ENCODE peak calls at places on chromosomes 6 and 20, in seven cellular contexts. One of them, this sample, is unnamed.

GRCh38 chr20:50673146-50673830 is 18.1 kb downstream of the RIPOR3 start:
- DNase-seq in MCF 10A: no peak
- DNase-seq in right lobe of liver: no peak
- DNase-seq in BJ: no peak
- DNase-seq in mucosa of descending colon: peak; percentile 40
- DNase-seq in GM20000: no peak
- DNase-seq in tibial nerve: no peak
- DNase-seq in this sample: no peak

GRCh38 chr20:45456632-45457031 is 12.9 kb upstream of the WFDC2 start:
- DNase-seq in MCF 10A: peak; percentile 49
- DNase-seq in right lobe of liver: no peak
- DNase-seq in BJ: no peak
- DNase-seq in mucosa of descending colon: peak; percentile 72
- DNase-seq in GM20000: peak; percentile 43
- DNase-seq in tibial nerve: no peak
- DNase-seq in this sample: no peak

GRCh38 chr6:33450434-33450833 is 3.9 kb upstream of the ZBTB9 start:
- DNase-seq in MCF 10A: no peak
- DNase-seq in right lobe of liver: no peak
- DNase-seq in BJ: no peak
- DNase-seq in mucosa of descending colon: no peak
- DNase-seq in GM20000: no peak
- DNase-seq in tibial nerve: no peak
- DNase-seq in this sample: no peak

GRCh38 chr6:80348263-80348662 is 241.8 kb downstream of the BCKDHB start:
- DNase-seq in MCF 10A: peak; percentile 44
- DNase-seq in right lobe of liver: no peak
- DNase-seq in BJ: no peak
- DNase-seq in mucosa of descending colon: no peak
- DNase-seq in GM20000: no peak
- DNase-seq in tibial nerve: no peak
- DNase-seq in this sample: no peak

GRCh38 chr6:80259113-80259512 is 152.6 kb downstream of the BCKDHB start:
- DNase-seq in MCF 10A: no peak
- DNase-seq in right lobe of liver: no peak
- DNase-seq in BJ: no peak
- DNase-seq in mucosa of descending colon: no peak
- DNase-seq in GM20000: no peak
- DNase-seq in tibial nerve: no peak
- DNase-seq in this sample: no peak

GRCh38 chr6:158783851-158784250 is 35.3 kb downstream of the EZR start:
- DNase-seq in MCF 10A: no peak
- DNase-seq in right lobe of liver: no peak
- DNase-seq in BJ: no peak
- DNase-seq in mucosa of descending colon: no peak
- DNase-seq in GM20000: no peak
- DNase-seq in tibial nerve: no peak
- DNase-seq in this sample: no peak

GRCh38 chr20:45300961-45301360 is 5.7 kb upstream of the RBPJL start:
- DNase-seq in MCF 10A: peak; percentile 42
- DNase-seq in right lobe of liver: no peak
- DNase-seq in BJ: no peak
- DNase-seq in mucosa of descending colon: no peak
- DNase-seq in GM20000: peak; percentile 68
- DNase-seq in tibial nerve: no peak
- DNase-seq in this sample: peak; percentile 71

GRCh38 chr6:4967301-4968030 is 36.4 kb downstream of the RPP40 start:
- DNase-seq in MCF 10A: no peak
- DNase-seq in right lobe of liver: no peak
- DNase-seq in BJ: no peak
- DNase-seq in mucosa of descending colon: no peak
- DNase-seq in GM20000: no peak
- DNase-seq in tibial nerve: no peak
- DNase-seq in this sample: no peak

GRCh38 chr6:38067263-38067980 is 247.9 kb downstream of the ZFAND3 start:
- DNase-seq in MCF 10A: no peak
- DNase-seq in right lobe of liver: no peak
- DNase-seq in BJ: no peak
- DNase-seq in mucosa of descending colon: no peak
- DNase-seq in GM20000: no peak
- DNase-seq in tibial nerve: no peak
- DNase-seq in this sample: no peak

GRCh38 chr6:124962617-124963415 is 579 bp downstream of the RNF217 start:
- DNase-seq in MCF 10A: peak; percentile 56
- DNase-seq in right lobe of liver: peak; percentile 73
- DNase-seq in BJ: no peak
- DNase-seq in mucosa of descending colon: peak; percentile 73
- DNase-seq in GM20000: peak; percentile 28
- DNase-seq in tibial nerve: no peak
- DNase-seq in this sample: peak; percentile 28

GRCh38 chr6:35439308-35439707 is 12.8 kb upstream of the FANCE start:
- DNase-seq in MCF 10A: no peak
- DNase-seq in right lobe of liver: no peak
- DNase-seq in BJ: no peak
- DNase-seq in mucosa of descending colon: no peak
- DNase-seq in GM20000: no peak
- DNase-seq in tibial nerve: no peak
- DNase-seq in this sample: no peak

GRCh38 chr20:62543470-62544302 is 67.9 kb upstream of the GATA5 start:
- DNase-seq in MCF 10A: no peak
- DNase-seq in right lobe of liver: no peak
- DNase-seq in BJ: no peak
- DNase-seq in mucosa of descending colon: no peak
- DNase-seq in GM20000: no peak
- DNase-seq in tibial nerve: no peak
- DNase-seq in this sample: no peak

GRCh38 chr6:38110407-38111025 is 291.0 kb downstream of the ZFAND3 start:
- DNase-seq in MCF 10A: no peak
- DNase-seq in right lobe of liver: no peak
- DNase-seq in BJ: no peak
- DNase-seq in mucosa of descending colon: no peak
- DNase-seq in GM20000: no peak
- DNase-seq in tibial nerve: no peak
- DNase-seq in this sample: no peak

GRCh38 chr6:87473419-87473903 is 687 bp downstream of the SLC35A1 start:
- DNase-seq in MCF 10A: peak; percentile 65
- DNase-seq in right lobe of liver: no peak
- DNase-seq in BJ: no peak
- DNase-seq in mucosa of descending colon: peak; percentile 43
- DNase-seq in GM20000: peak; percentile 30
- DNase-seq in tibial nerve: peak; percentile 25
- DNase-seq in this sample: peak; percentile 78

GRCh38 chr20:48949304-48950170 is 28.0 kb downstream of the ARFGEF2 start:
- DNase-seq in MCF 10A: no peak
- DNase-seq in right lobe of liver: no peak
- DNase-seq in BJ: no peak
- DNase-seq in mucosa of descending colon: peak; percentile 44
- DNase-seq in GM20000: no peak
- DNase-seq in tibial nerve: no peak
- DNase-seq in this sample: no peak
- TF ChIP-seq CTCF in MCF 10A: no peak
- TF ChIP-seq CTCF in right lobe of liver: no peak
- TF ChIP-seq CTCF in BJ: peak; percentile 14
- TF ChIP-seq CTCF in mucosa of descending colon: no peak
- TF ChIP-seq CTCF in GM20000: no peak
- TF ChIP-seq CTCF in tibial nerve: no peak
- TF ChIP-seq CTCF in this sample: no peak

GRCh38 chr6:44092312-44092884 is 34.9 kb downstream of the MRPL14 start:
- DNase-seq in MCF 10A: no peak
- DNase-seq in right lobe of liver: no peak
- DNase-seq in BJ: no peak
- DNase-seq in mucosa of descending colon: no peak
- DNase-seq in GM20000: no peak
- DNase-seq in tibial nerve: no peak
- DNase-seq in this sample: no peak
- TF ChIP-seq CTCF in MCF 10A: no peak
- TF ChIP-seq CTCF in right lobe of liver: no peak
- TF ChIP-seq CTCF in BJ: no peak
- TF ChIP-seq CTCF in mucosa of descending colon: no peak
- TF ChIP-seq CTCF in GM20000: no peak
- TF ChIP-seq CTCF in tibial nerve: no peak
- TF ChIP-seq CTCF in this sample: no peak

GRCh38 chr20:38004416-38004815 is 28.8 kb downstream of the TTI1 start:
- DNase-seq in MCF 10A: no peak
- DNase-seq in right lobe of liver: no peak
- DNase-seq in BJ: no peak
- DNase-seq in mucosa of descending colon: no peak
- DNase-seq in GM20000: no peak
- DNase-seq in tibial nerve: no peak
- DNase-seq in this sample: no peak

GRCh38 chr20:38005866-38006265 is 27.4 kb downstream of the TTI1 start:
- DNase-seq in MCF 10A: no peak
- DNase-seq in right lobe of liver: no peak
- DNase-seq in BJ: no peak
- DNase-seq in mucosa of descending colon: no peak
- DNase-seq in GM20000: no peak
- DNase-seq in tibial nerve: no peak
- DNase-seq in this sample: no peak

GRCh38 chr20:38008233-38008944 is 24.9 kb downstream of the TTI1 start:
- DNase-seq in MCF 10A: no peak
- DNase-seq in right lobe of liver: no peak
- DNase-seq in BJ: no peak
- DNase-seq in mucosa of descending colon: no peak
- DNase-seq in GM20000: no peak
- DNase-seq in tibial nerve: no peak
- DNase-seq in this sample: no peak

GRCh38 chr20:38012332-38012731 is 20.9 kb downstream of the TTI1 start:
- DNase-seq in MCF 10A: no peak
- DNase-seq in right lobe of liver: no peak
- DNase-seq in BJ: no peak
- DNase-seq in mucosa of descending colon: no peak
- DNase-seq in GM20000: no peak
- DNase-seq in tibial nerve: no peak
- DNase-seq in this sample: no peak

DNA sequence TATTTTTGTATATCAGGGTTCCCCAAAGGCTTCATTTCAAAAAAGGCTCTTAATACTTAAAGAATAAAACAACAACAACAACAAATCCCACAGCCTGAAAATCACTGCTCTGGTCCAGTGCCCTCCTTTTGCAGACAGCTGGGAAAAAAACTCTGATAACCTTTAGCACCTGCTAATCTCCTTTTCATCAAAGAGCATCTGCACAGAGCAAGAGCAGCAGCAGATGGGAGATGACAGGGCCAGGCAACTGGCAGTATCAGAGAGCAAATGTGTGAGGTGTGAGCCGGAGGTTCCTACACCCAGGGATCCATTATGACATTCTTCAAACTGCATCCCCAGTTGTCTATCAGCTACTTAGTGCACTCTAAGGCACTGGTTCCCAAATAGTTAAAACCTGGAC is 25.7 kb downstream of the TTI1 start:
- DNase-seq in MCF 10A: no peak
- DNase-seq in right lobe of liver: no peak
- DNase-seq in BJ: no peak
- DNase-seq in mucosa of descending colon: no peak
- DNase-seq in GM20000: no peak
- DNase-seq in tibial nerve: no peak
- DNase-seq in this sample: no peak
- TF ChIP-seq CTCF in MCF 10A: no peak
- TF ChIP-seq CTCF in right lobe of liver: no peak
- TF ChIP-seq CTCF in BJ: no peak
- TF ChIP-seq CTCF in mucosa of descending colon: no peak
- TF ChIP-seq CTCF in GM20000: no peak
- TF ChIP-seq CTCF in tibial nerve: no peak
- TF ChIP-seq CTCF in this sample: no peak

DNA sequence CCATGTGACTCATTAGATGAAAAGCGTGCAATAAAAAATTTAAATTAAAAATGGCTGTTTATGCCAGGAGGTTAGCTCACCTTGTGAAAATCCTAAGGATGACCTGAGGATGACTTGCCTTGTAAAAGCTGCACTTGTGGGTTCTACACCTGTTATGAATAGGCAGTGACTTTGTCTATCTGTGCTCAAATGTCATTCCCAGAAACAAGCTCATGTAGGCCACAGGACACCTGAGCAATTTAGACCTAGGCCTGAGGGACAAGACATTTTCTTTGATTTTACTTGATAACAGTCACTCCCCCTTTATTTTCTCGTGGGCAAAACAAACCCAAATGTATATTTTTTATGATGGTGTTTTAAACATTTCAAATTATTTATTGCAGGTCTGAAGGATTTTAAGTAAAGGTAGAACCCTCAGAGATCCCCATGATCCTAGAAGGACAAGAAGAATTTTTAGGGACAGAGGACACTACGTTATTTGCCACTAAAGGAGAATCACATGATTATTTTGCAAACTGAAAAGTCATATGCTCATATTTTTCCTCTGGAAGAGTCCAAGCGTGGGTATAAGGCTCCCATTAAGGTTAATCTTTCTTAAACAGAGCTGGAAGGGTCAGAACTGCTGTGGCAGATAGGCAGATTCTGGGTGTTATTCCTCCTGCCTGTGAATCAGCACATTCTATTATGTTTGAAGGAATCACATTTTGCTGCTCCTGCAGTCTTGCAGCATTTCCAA is 277.5 kb upstream of the MAN1A1 start:
- DNase-seq in MCF 10A: no peak
- DNase-seq in right lobe of liver: no peak
- DNase-seq in BJ: no peak
- DNase-seq in mucosa of descending colon: no peak
- DNase-seq in GM20000: no peak
- DNase-seq in tibial nerve: no peak
- DNase-seq in this sample: no peak
- TF ChIP-seq CTCF in MCF 10A: no peak
- TF ChIP-seq CTCF in right lobe of liver: no peak
- TF ChIP-seq CTCF in BJ: no peak
- TF ChIP-seq CTCF in mucosa of descending colon: no peak
- TF ChIP-seq CTCF in GM20000: no peak
- TF ChIP-seq CTCF in tibial nerve: no peak
- TF ChIP-seq CTCF in this sample: no peak

This sample was measured in GM13977.